ENCODE peak calls at places on chromosomes 7 and 10, in seven cellular contexts. F is fibroblast of lung, G is astrocyte, E is GM23248, H is neuronal stem cell, D is trophoblast cell, S is PC-3. L is an unnamed sample. For H3K36me3 and H3K4me1, the result is how much of the 10 kb centered on the place peaks cover.

GRCh38 chr7:15828881-15829280 is 142.4 kb upstream of the MEOX2 start:
- DNase-seq in F (no peak), G (no peak), E (no peak), H (no peak), D (no peak), S (no peak), L (no peak)

GRCh38 chr7:5997210-5997808 is 11.5 kb downstream of the PMS2 start:
- DNase-seq in F (peak), G (peak), E (peak), H (peak), D (peak), S (peak), L (peak)

GRCh38 chr7:30222519-30223213 is 61.7 kb upstream of the ZNRF2 start:
- DNase-seq in F (no peak), G (no peak), E (no peak), H (no peak), D (no peak), S (no peak), L (no peak)

GRCh38 chr10:79454259-79454658 is 8.8 kb upstream of the ZCCHC24 start:
- DNase-seq in F (peak), G (peak), E (peak), H (no peak), D (no peak), S (peak), L (peak)

GRCh38 chr10:123154943-123155505 is 822 bp downstream of the BUB3 start:
- DNase-seq in F (peak), G (peak), E (peak), H (no peak), D (peak), S (peak), L (peak)

GRCh38 chr10:33621143-33621542 is 286.7 kb upstream of the NRP1 start:
- DNase-seq in F (no peak), G (no peak), E (no peak), H (no peak), D (peak), S (no peak), L (no peak)

GRCh38 chr10:99676435-99676834 is 17.1 kb downstream of the ENTPD7 start:
- DNase-seq in F (peak), G (peak), E (peak), H (no peak), D (peak), S (no peak), L (peak)

GRCh38 chr10:323651-324293 is 188.5 kb downstream of the ZMYND11 start:
- DNase-seq in F (peak), G (peak), E (peak), H (no peak), D (peak), S (peak), L (peak)

GRCh38 chr10:124632064-124632531 is 112.1 kb downstream of the FAM53B start:
- DNase-seq in F (peak), G (peak), E (peak), H (no peak), D (peak), S (no peak), L (no peak)

GRCh38 chr7:22305706-22306105 is 51.2 kb downstream of the RAPGEF5 start:
- DNase-seq in F (no peak), G (no peak), E (no peak), H (no peak), D (no peak), S (no peak), L (no peak)

GRCh38 chr10:84205049-84205852 is 10.9 kb downstream of the CDHR1 start:
- DNase-seq in F (peak), G (no peak), E (peak), H (peak), D (peak), S (peak), L (peak)

GRCh38 chr7:95509199-95509598 is 23.5 kb downstream of the ASB4 start:
- DNase-seq in F (peak), G (peak), E (peak), H (peak), D (peak), S (no peak), L (no peak)

GRCh38 chr7:29106128-29106988 is 40.0 kb downstream of the CPVL start:
- DNase-seq in F (peak), G (peak), E (peak), H (peak), D (peak), S (peak), L (peak)

GRCh38 chr7:2010551-2011265 is 222.0 kb downstream of the MAD1L1 start:
- DNase-seq in F (no peak), G (no peak), E (no peak), H (no peak), D (no peak), S (no peak), L (no peak)

GRCh38 chr7:37833107-37833817 is 15.1 kb upstream of the NME8 start:
- DNase-seq in F (peak), G (peak), E (peak), H (peak), D (peak), S (peak), L (peak)

GRCh38 chr10:132788180-132788830 is 2.4 kb upstream of the NKX6-2 start:
- DNase-seq in F (peak), G (no peak), E (peak), H (no peak), D (no peak), S (peak), L (peak)

GRCh38 chr10:105029285-105029684 is 388.2 kb downstream of the SORCS3 start:
- DNase-seq in F (no peak), G (no peak), E (no peak), H (no peak), D (no peak), S (no peak), L (no peak)

GRCh38 chr10:79488303-79488702 is 24.0 kb upstream of the EIF5AL1 start:
- DNase-seq in F (peak), G (peak), E (peak), H (no peak), D (peak), S (peak), L (peak)

GRCh38 chr7:725223-726005 is 1.1 kb upstream of the DNAAF5 start:
- DNase-seq in F (peak), G (peak), E (peak), H (no peak), D (peak), S (peak), L (peak)

GRCh38 chr7:84637568-84638338 is 443.2 kb upstream of the SEMA3A start:
- DNase-seq in F (peak), G (peak), E (peak), H (no peak), D (peak), S (peak), L (peak)

GRCh38 chr7:123770378-123770777 is 21.6 kb upstream of the WASL start:
- DNase-seq in F (peak), G (peak), E (peak), H (no peak), D (peak), S (peak), L (no peak)

GRCh38 chr10:2861632-2862210 is 205.6 kb upstream of the PFKP start:
- DNase-seq in F (no peak), G (no peak), E (no peak), H (no peak), D (peak), S (no peak), L (no peak)

GRCh38 chr10:36899652-36900051 is 225.7 kb upstream of the ANKRD30A start:
- DNase-seq in F (no peak), G (no peak), E (no peak), H (no peak), D (no peak), S (peak), L (no peak)

GRCh38 chr10:68139451-68140272 is 30.4 kb downstream of the MYPN start:
- DNase-seq in F (peak), G (peak), E (peak), H (no peak), D (no peak), S (no peak), L (no peak)

GRCh38 chr7:7354674-7355073 is 172.3 kb downstream of the C1GALT1 start:
- DNase-seq in F (no peak), G (no peak), E (no peak), H (no peak), D (peak), S (peak), L (no peak)

GRCh38 chr10:89503633-89504345 is 31.6 kb downstream of the SLC16A12 start:
- DNase-seq in F (peak), G (peak), E (no peak), H (no peak), D (no peak), S (no peak), L (peak)

GRCh38 chr10:34295142-34295548 is 520.0 kb downstream of the PARD3 start:
- DNase-seq in F (peak), G (peak), E (no peak), H (no peak), D (no peak), S (peak), L (no peak)

GRCh38 chr10:359762-360161 is 224.5 kb downstream of the ZMYND11 start:
- DNase-seq in F (no peak), G (no peak), E (no peak), H (no peak), D (no peak), S (no peak), L (no peak)

GRCh38 chr7:55467047-55467593 is 102.0 kb downstream of the LANCL2 start:
- DNase-seq in F (no peak), G (no peak), E (no peak), H (no peak), D (no peak), S (no peak), L (no peak)

GRCh38 chr7:33650828-33651227 is 254.5 kb upstream of the BMPER start:
- DNase-seq in F (no peak), G (no peak), E (peak), H (no peak), D (no peak), S (no peak), L (peak)

GRCh38 chr7:28723336-28723735 is 234.8 kb downstream of the TRIL start:
- DNase-seq in F (no peak), G (no peak), E (no peak), H (peak), D (no peak), S (no peak), L (no peak)

GRCh38 chr7:5596046-5596895 is 172.6 kb upstream of the TNRC18 start:
- DNase-seq in F (peak), G (peak), E (peak), H (no peak), D (peak), S (peak), L (peak)

GRCh38 chr10:6929157-6929830 is 349.2 kb upstream of the PRKCQ start:
- DNase-seq in F (no peak), G (no peak), E (no peak), H (no peak), D (no peak), S (no peak), L (no peak)

GRCh38 chr10:108303149-108303548 is 1138.6 kb upstream of the SORCS1 start:
- DNase-seq in F (peak), G (peak), E (peak), H (no peak), D (no peak), S (peak), L (peak)

GRCh38 chr10:77164616-77165311 is 472.8 kb downstream of the KCNMA1 start:
- DNase-seq in F (peak), G (peak), E (peak), H (no peak), D (peak), S (peak), L (peak)

GRCh38 chr7:74306737-74307469 is 17.7 kb downstream of the CLIP2 start:
- DNase-seq in F (peak), G (peak), E (peak), H (no peak), D (peak), S (peak), L (peak)

GRCh38 chr10:110860576-110861241 is 11.0 kb upstream of the PDCD4 start:
- DNase-seq in F (no peak), G (no peak), E (no peak), H (no peak), D (peak), S (no peak), L (no peak)

GRCh38 chr10:110861476-110861875 is 10.3 kb upstream of the PDCD4 start:
- DNase-seq in F (no peak), G (no peak), E (no peak), H (no peak), D (no peak), S (no peak), L (no peak)

GRCh38 chr10:110859206-110859946 is 12.4 kb upstream of the PDCD4 start:
- DNase-seq in F (no peak), G (no peak), E (peak), H (no peak), D (no peak), S (no peak), L (peak)

GRCh38 chr10:110858297-110858934 is 13.3 kb upstream of the PDCD4 start:
- DNase-seq in F (no peak), G (no peak), E (no peak), H (no peak), D (no peak), S (no peak), L (no peak)

DNA sequence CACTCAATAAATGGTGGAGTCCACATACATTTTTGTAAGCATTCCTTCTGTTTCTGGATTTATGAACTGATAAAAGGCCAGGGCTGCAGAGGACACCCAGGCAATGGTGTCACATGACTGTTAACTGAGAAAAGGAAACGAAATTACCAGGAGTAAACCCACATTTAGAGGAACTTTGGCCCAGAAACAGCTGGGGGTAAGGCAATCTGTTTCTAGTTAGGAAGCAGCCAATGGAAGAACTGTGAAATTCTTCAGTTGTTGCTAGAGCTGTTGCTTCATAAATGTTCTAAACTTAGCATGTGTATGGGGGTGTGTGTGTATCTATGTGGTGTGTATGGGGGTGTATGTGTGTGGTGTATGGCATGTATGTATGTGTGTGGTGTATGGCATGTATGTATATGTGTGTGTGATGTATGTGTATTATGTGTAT is 11.8 kb upstream of the PDCD4 start:
- DNase-seq in F (peak), G (peak), E (peak), H (no peak), D (peak), S (no peak), L (peak)
- H3K9ac ChIP-seq in F (no peak), G (no peak), E (no peak), H (no peak), D (no peak), S (no peak), L (peak)

GRCh38 chr10:91975438-91975837 is 51.9 kb downstream of the BTAF1 start:
- DNase-seq in F (no peak), G (no peak), E (peak), H (no peak), D (no peak), S (no peak), L (no peak)
- H3K36me3 ChIP-seq in F (under half), G (under half), E (under half), H (under half), D (under half), S (under half), L (under half)

GRCh38 chr10:110710621-110711020 is 66.5 kb downstream of the RBM20 start:
- DNase-seq in F (no peak), G (no peak), E (no peak), H (no peak), D (no peak), S (no peak), L (no peak)

GRCh38 chr10:110709444-110709828 is 65.3 kb downstream of the RBM20 start:
- DNase-seq in F (no peak), G (no peak), E (no peak), H (no peak), D (no peak), S (no peak), L (no peak)

GRCh38 chr10:110708776-110709443 is 64.8 kb downstream of the RBM20 start:
- DNase-seq in F (no peak), G (no peak), E (no peak), H (no peak), D (no peak), S (no peak), L (no peak)

GRCh38 chr10:110711382-110711781 is 67.2 kb downstream of the RBM20 start:
- DNase-seq in F (no peak), G (no peak), E (no peak), H (no peak), D (no peak), S (no peak), L (no peak)

GRCh38 chr10:110709964-110710587 is 65.9 kb downstream of the RBM20 start:
- DNase-seq in F (no peak), G (no peak), E (no peak), H (no peak), D (no peak), S (no peak), L (no peak)
- H3K4me1 ChIP-seq in F (under half), G (under half), E (under half), H (under half), D (under half), S (under half), L (under half)

GRCh38 chr10:118501637-118502440 is 93.6 kb downstream of the PRLHR start:
- DNase-seq in F (peak), G (peak), E (peak), H (no peak), D (peak), S (peak), L (peak)
- H3K9ac ChIP-seq in F (no peak), G (no peak), E (no peak), H (no peak), D (peak), S (peak), L (no peak)

GRCh38 chr7:99029481-99030144 is 114.3 kb downstream of the SMURF1 start:
- DNase-seq in F (no peak), G (no peak), E (peak), H (no peak), D (no peak), S (peak), L (no peak)

GRCh38 chr7:99030145-99030856 is 113.6 kb downstream of the SMURF1 start:
- DNase-seq in F (no peak), G (no peak), E (no peak), H (no peak), D (no peak), S (peak), L (no peak)

GRCh38 chr7:99027241-99027640 is 116.7 kb downstream of the SMURF1 start:
- DNase-seq in F (peak), G (peak), E (no peak), H (no peak), D (no peak), S (no peak), L (no peak)

GRCh38 chr7:99028261-99028971 is 115.5 kb downstream of the SMURF1 start:
- DNase-seq in F (no peak), G (no peak), E (no peak), H (no peak), D (no peak), S (no peak), L (no peak)

DNA sequence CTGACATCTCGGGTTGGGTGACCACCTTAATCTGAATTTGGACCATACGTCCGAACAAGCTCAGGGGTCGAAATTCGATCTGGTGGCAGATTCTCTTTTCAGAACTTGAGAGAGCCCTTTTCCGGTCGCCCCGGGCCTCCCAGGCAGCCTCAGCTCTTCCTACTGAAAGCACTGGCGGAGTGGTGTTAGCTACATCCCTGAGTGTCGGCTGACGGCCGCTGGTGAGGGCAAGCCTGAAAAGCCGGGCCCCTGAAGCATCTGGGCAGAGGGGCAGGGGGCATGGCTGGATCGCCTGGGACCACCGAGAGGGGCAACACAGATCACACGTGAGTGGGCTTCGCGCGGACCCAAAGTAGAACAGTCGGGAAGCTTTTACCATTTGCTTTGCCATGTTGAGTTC is 116.1 kb downstream of the SMURF1 start:
- DNase-seq in F (no peak), G (no peak), E (no peak), H (no peak), D (no peak), S (no peak), L (no peak)
- H3K36me3 ChIP-seq in F (under half), G (under half), E (under half), H (under half), D (under half), S (under half), L (under half)

DNA sequence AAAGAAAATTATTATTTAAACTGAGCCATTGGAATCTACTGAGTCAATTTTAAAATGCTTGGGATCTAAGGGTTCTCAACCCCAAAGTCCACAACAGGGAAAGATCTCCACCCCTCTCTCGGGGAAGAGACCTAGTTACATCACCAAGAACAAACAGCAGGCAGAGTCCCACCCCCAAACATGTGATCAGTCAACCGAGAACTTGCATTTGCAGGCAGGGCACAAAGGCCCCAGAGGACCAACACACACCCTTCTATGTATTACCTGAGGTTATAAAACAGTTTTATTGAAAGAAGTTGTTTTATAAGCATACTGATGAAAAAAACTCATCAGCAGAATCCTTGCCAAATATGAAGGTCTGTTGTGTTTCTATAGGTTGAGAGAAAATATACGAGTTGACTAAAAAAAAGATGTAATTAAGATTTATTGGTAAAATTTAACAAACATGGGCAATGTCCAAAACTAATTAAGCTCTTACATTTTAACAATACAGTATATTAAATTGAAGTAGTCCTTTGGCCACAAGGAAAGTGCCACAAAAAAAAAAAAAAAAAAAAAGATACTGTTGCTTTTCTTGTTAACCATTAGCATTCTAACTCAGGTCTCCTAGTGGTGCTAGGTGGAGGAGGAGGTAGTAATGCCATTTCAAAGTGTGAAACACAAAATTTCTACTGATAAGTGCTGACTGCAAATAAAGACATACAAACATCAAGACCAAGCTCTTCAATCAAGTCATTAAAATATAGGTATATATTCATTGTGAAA is 975 bp upstream of the USP54 start:
- DNase-seq in F (peak), G (peak), E (peak), H (peak), D (peak), S (peak), L (peak)
- H3K4me1 ChIP-seq in F (under half), G (under half), E (under half), H (under half), D (under half), S (half or more), L (under half)

DNA sequence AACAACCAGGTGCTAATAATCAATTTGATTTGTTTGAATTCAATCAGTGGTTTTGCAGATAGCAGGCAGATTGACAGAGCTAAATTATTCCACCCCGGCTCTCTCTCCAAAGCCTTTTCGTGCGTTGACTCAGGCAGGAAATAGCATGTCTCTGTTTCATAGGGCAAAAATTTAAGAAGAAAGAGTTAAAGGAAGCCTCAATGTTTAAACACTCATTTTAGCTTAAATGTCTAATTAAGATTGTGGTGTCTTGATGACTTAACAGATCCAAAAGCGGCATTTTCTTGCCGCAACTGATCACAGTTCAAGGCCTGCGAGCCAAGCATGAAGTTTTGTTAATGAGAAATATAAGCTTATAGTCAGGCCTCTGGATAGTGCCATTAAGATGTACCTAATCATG is 1051.1 kb upstream of the AUTS2 start:
- DNase-seq in F (peak), G (peak), E (no peak), H (no peak), D (no peak), S (no peak), L (peak)
- H3K9ac ChIP-seq in F (no peak), G (no peak), E (no peak), H (no peak), D (no peak), S (no peak), L (no peak)